ENCODE peak calls at places on chromosomes 4 and X, in four cellular contexts. E is IMR-90, U is H9, Z is H1. R is an unnamed sample.

GRCh38 chr4:113584407-113585150 is 177.0 kb downstream of the CAMK2D start:
- DNase-seq in E (peak; percentile 83), U (peak; percentile 68), Z (no peak), R (peak; percentile 96)

GRCh38 chr4:118360101-118360500 is 7.3 kb upstream of the PRSS12 start:
- DNase-seq in E (no peak), U (no peak), Z (no peak), R (no peak)

GRCh38 chrX:38870386-38870895 is 69.2 kb downstream of the MID1IP1 start:
- DNase-seq in E (peak; percentile 3), U (peak; percentile 47), Z (no peak), R (peak; percentile 55)

GRCh38 chrX:151225843-151226242 is 49.5 kb downstream of the GPR50 start:
- DNase-seq in E (no peak), U (no peak), Z (no peak), R (no peak)

GRCh38 chr4:169658196-169658595 is 37.8 kb downstream of the CLCN3 start:
- DNase-seq in E (no peak), U (no peak), Z (no peak), R (no peak)

GRCh38 chrX:153411255-153411987 is at the start of gene ZFP92:
- DNase-seq in E (no peak), U (no peak), Z (no peak), R (no peak)

GRCh38 chr4:86706923-86707597 is 112.9 kb downstream of the PTPN13 start:
- DNase-seq in E (peak; percentile 11), U (no peak), Z (no peak), R (no peak)

GRCh38 chr4:101806914-101807313 is 16.4 kb downstream of the BANK1 start:
- DNase-seq in E (no peak), U (no peak), Z (no peak), R (no peak)

GRCh38 chrX:110026099-110026844 is 23.4 kb downstream of the TMEM164 start:
- DNase-seq in E (no peak), U (no peak), Z (no peak), R (no peak)

GRCh38 chrX:12548341-12548740 is 242.9 kb upstream of the PRPS2 start:
- DNase-seq in E (no peak), U (no peak), Z (no peak), R (no peak)

GRCh38 chr4:22962186-22962786 is 269.5 kb downstream of the GBA3 start:
- DNase-seq in E (peak; percentile 4), U (no peak), Z (no peak), R (peak; percentile 57)

GRCh38 chr4:13865871-13866669 is 238.5 kb upstream of the BOD1L1 start:
- DNase-seq in E (peak; percentile 51), U (no peak), Z (no peak), R (peak; percentile 5)

GRCh38 chr4:14887842-14888433 is 114.3 kb upstream of the CPEB2 start:
- DNase-seq in E (no peak), U (no peak), Z (no peak), R (no peak)

GRCh38 chr4:175066923-175067627 is 148.9 kb downstream of the ADAM29 start:
- DNase-seq in E (no peak), U (no peak), Z (no peak), R (no peak)

GRCh38 chr4:15920723-15921591 is 17.6 kb downstream of the FGFBP1 start:
- DNase-seq in E (peak; percentile 99), U (no peak), Z (no peak), R (no peak)

GRCh38 chrX:46381630-46382029 is 163.6 kb downstream of the ZNF674 start:
- DNase-seq in E (peak; percentile 17), U (peak; percentile 40), Z (no peak), R (peak; percentile 35)

GRCh38 chrX:40709395-40709794 is 25.9 kb downstream of the MED14 start:
- DNase-seq in E (no peak), U (no peak), Z (no peak), R (no peak)

GRCh38 chrX:103791826-103792458 is 15.3 kb downstream of the PLP1 start:
- DNase-seq in E (peak; percentile 48), U (no peak), Z (no peak), R (no peak)

GRCh38 chr4:144295286-144295995 is 154.9 kb upstream of the GYPA start:
- DNase-seq in E (peak; percentile 1), U (no peak), Z (no peak), R (no peak)

GRCh38 chr4:139901516-139902327 is 236.1 kb downstream of the MGST2 start:
- DNase-seq in E (peak; percentile 44), U (no peak), Z (no peak), R (peak; percentile 87)

GRCh38 chr4:93830090-93830818 is 1.7 kb downstream of the ATOH1 start:
- DNase-seq in E (no peak), U (no peak), Z (no peak), R (no peak)

GRCh38 chr4:52983563-52984303 is 121.6 kb downstream of the RASL11B start:
- DNase-seq in E (peak; percentile 68), U (no peak), Z (no peak), R (peak; percentile 69)

GRCh38 chr4:160026720-160027119 is 923.8 kb downstream of the RAPGEF2 start:
- DNase-seq in E (no peak), U (peak; percentile 68), Z (no peak), R (peak; percentile 84)

GRCh38 chr4:112381996-112382692 is 85.0 kb downstream of the ALPK1 start:
- DNase-seq in E (no peak), U (no peak), Z (no peak), R (no peak)

GRCh38 chrX:9942086-9942485 is 25.1 kb upstream of the CLDN34 start:
- DNase-seq in E (no peak), U (no peak), Z (no peak), R (no peak)

GRCh38 chr4:153211986-153212720 is 7.9 kb downstream of the TRIM2 start:
- DNase-seq in E (peak; percentile 77), U (no peak), Z (no peak), R (no peak)

GRCh38 chr4:77344784-77345183 is 187.8 kb downstream of the CCNG2 start:
- DNase-seq in E (no peak), U (no peak), Z (no peak), R (no peak)

GRCh38 chr4:38831653-38832052 is 25.0 kb downstream of the TLR6 start:
- DNase-seq in E (peak; percentile 72), U (no peak), Z (no peak), R (no peak)

GRCh38 chr4:106444557-106444956 is 76.0 kb upstream of the GIMD1 start:
- DNase-seq in E (no peak), U (no peak), Z (no peak), R (no peak)

GRCh38 chr4:107824367-107825071 is at the start of gene SGMS2:
- DNase-seq in E (peak; percentile 84), U (peak; percentile 69), Z (no peak), R (peak; percentile 74)

GRCh38 chrX:12701625-12702024 is 89.6 kb upstream of the PRPS2 start:
- DNase-seq in E (peak; percentile 68), U (peak; percentile 53), Z (peak; percentile 9), R (peak; percentile 66)

GRCh38 chr4:90996813-90997212 is 869.6 kb downstream of the CCSER1 start:
- DNase-seq in E (no peak), U (no peak), Z (no peak), R (no peak)

GRCh38 chr4:40870076-40870624 is 120.4 kb downstream of the NSUN7 start:
- DNase-seq in E (no peak), U (no peak), Z (no peak), R (no peak)

GRCh38 chr4:40864531-40864930 is 114.8 kb downstream of the NSUN7 start:
- DNase-seq in E (no peak), U (no peak), Z (no peak), R (no peak)

DNA sequence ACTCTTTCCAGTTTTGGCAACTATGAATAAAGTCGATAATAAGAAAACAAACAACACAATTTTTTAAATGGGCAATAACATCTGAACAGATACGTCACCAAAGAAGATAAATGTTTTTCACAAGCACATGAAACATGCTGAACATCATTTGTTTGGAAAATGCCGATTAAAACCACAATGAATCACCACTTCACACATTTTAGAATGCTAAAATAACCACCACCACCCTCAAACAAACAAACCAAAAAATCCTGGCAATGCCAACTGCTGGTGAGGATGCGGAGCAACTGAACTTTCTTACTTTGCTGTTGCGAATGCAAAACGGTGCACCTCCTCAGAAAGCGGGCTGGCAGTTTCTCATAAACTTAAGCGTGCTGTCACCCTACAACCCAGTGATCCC is 115.9 kb downstream of the NSUN7 start:
- DNase-seq in E (no peak), U (no peak), Z (no peak), R (no peak)
- H3K56ac ChIP-seq in E (no peak overlapping the region), U (no peak overlapping the region), Z (no peak overlapping the region), R (no peak overlapping the region)

GRCh38 chr4:99457270-99457669 is 22.1 kb upstream of the ADH7 start:
- DNase-seq in E (no peak), U (no peak), Z (no peak), R (peak; percentile 11)

GRCh38 chr4:99461623-99462401 is 26.7 kb upstream of the ADH7 start:
- DNase-seq in E (no peak), U (no peak), Z (no peak), R (no peak)

GRCh38 chr4:99459546-99460042 is 24.5 kb upstream of the ADH7 start:
- DNase-seq in E (no peak), U (no peak), Z (no peak), R (no peak)

GRCh38 chr4:99457676-99458075 is 22.5 kb upstream of the ADH7 start:
- DNase-seq in E (no peak), U (no peak), Z (no peak), R (no peak)

GRCh38 chr4:99458911-99459447 is 23.8 kb upstream of the ADH7 start:
- DNase-seq in E (peak; percentile 4), U (no peak), Z (no peak), R (peak; percentile 39)
- H3K56ac ChIP-seq in E (no peak overlapping the region), U (no peak overlapping the region), Z (no peak overlapping the region), R (no peak overlapping the region)

GRCh38 chr4:186787536-186787935 is 63.9 kb upstream of the FAT1 start:
- DNase-seq in E (no peak), U (no peak), Z (no peak), R (no peak)

GRCh38 chr4:186790630-186791029 is 67.0 kb upstream of the FAT1 start:
- DNase-seq in E (peak; percentile 49), U (no peak), Z (no peak), R (no peak)

GRCh38 chr4:186789671-186790070 is 66.0 kb upstream of the FAT1 start:
- DNase-seq in E (peak; percentile 86), U (no peak), Z (no peak), R (no peak)

GRCh38 chr4:186792994-186793393 is 69.3 kb upstream of the FAT1 start:
- DNase-seq in E (peak; percentile 68), U (no peak), Z (no peak), R (no peak)
- H3K56ac ChIP-seq in E (no peak overlapping the region), U (no peak overlapping the region), Z (no peak overlapping the region), R (no peak overlapping the region)

GRCh38 chrX:43718546-43718945 is 62.4 kb downstream of the MAOA start:
- DNase-seq in E (no peak), U (no peak), Z (no peak), R (no peak)

GRCh38 chrX:43720082-43720481 is 64.0 kb downstream of the MAOA start:
- DNase-seq in E (no peak), U (no peak), Z (no peak), R (no peak)

GRCh38 chrX:43718956-43719355 is 62.9 kb downstream of the MAOA start:
- DNase-seq in E (no peak), U (no peak), Z (no peak), R (no peak)

GRCh38 chrX:43718081-43718480 is 62.0 kb downstream of the MAOA start:
- DNase-seq in E (no peak), U (no peak), Z (no peak), R (no peak)

DNA sequence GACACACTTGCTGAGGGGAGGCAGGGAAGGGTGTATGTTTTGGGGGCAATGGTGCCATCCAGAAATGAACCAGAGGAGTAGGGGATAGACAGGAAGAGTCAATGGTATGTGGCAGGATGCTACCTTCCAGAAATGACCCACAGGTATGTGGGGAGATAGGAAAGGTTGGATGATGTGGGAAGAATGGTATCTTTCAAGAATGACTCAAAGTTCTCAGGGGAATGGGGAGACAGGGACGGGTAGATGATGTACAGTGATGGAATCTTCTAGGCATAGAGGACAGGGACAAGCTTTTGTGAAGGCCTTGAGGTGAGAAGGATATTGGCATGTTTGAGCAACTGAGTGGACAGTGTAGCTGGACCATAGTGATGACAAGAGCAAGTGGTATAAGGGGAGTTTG is 64.9 kb downstream of the MAOA start:
- DNase-seq in E (no peak), U (no peak), Z (no peak), R (no peak)
- H3K56ac ChIP-seq in E (no peak overlapping the region), U (no peak overlapping the region), Z (no peak overlapping the region), R (no peak overlapping the region)

R was measured in mesendoderm.